ENCODE peak calls at places on chromosomes 13 and 19, in nine cellular contexts. B is right lobe of liver, G is K562, V is endothelial cell of umbilical vein, Z is A549, K is tibial nerve, T is gastrocnemius medialis, E is heart left ventricle, N is ovary. L is an unnamed sample.

GRCh38 chr19:19303411-19303810 is 16.9 kb downstream of the SUGP1 start:
- DNase-seq in B (no peak), G (no peak), V (no peak), Z (no peak), K (no peak), T (no peak), E (no peak), N (no peak), L (no peak)

GRCh38 chr19:56119585-56119978 is 1.5 kb downstream of the ZNF787 start:
- DNase-seq in B (no peak), G (peak), V (peak), Z (peak), K (no peak), T (peak), E (no peak), N (no peak), L (no peak)

GRCh38 chr13:77330009-77330471 is 3.1 kb upstream of the MYCBP2 start:
- DNase-seq in B (no peak), G (no peak), V (peak), Z (no peak), K (no peak), T (no peak), E (no peak), N (no peak), L (no peak)

GRCh38 chr13:51728972-51729371 is 75.0 kb downstream of the DHRS12 start:
- DNase-seq in B (no peak), G (no peak), V (no peak), Z (no peak), K (no peak), T (no peak), E (no peak), N (no peak), L (no peak)

GRCh38 chr19:51566489-51567100 is 4.5 kb upstream of the ZNF175 start:
- DNase-seq in B (no peak), G (peak), V (no peak), Z (no peak), K (no peak), T (no peak), E (no peak), N (no peak), L (no peak)

GRCh38 chr13:51905787-51906186 is 44.0 kb downstream of the CCDC70 start:
- DNase-seq in B (no peak), G (no peak), V (no peak), Z (no peak), K (no peak), T (no peak), E (no peak), N (no peak), L (peak)

GRCh38 chr13:30038884-30039283 is 188.5 kb upstream of the UBL3 start:
- DNase-seq in B (no peak), G (no peak), V (no peak), Z (no peak), K (no peak), T (no peak), E (no peak), N (no peak), L (no peak)

GRCh38 chr13:99408703-99409000 is 92.6 kb upstream of the TM9SF2 start:
- DNase-seq in B (peak), G (no peak), V (no peak), Z (no peak), K (no peak), T (no peak), E (no peak), N (no peak), L (no peak)

GRCh38 chr13:42553098-42554046 is 20.6 kb upstream of the TNFSF11 start:
- DNase-seq in B (no peak), G (no peak), V (peak), Z (peak), K (no peak), T (no peak), E (no peak), N (no peak), L (no peak)

DNA sequence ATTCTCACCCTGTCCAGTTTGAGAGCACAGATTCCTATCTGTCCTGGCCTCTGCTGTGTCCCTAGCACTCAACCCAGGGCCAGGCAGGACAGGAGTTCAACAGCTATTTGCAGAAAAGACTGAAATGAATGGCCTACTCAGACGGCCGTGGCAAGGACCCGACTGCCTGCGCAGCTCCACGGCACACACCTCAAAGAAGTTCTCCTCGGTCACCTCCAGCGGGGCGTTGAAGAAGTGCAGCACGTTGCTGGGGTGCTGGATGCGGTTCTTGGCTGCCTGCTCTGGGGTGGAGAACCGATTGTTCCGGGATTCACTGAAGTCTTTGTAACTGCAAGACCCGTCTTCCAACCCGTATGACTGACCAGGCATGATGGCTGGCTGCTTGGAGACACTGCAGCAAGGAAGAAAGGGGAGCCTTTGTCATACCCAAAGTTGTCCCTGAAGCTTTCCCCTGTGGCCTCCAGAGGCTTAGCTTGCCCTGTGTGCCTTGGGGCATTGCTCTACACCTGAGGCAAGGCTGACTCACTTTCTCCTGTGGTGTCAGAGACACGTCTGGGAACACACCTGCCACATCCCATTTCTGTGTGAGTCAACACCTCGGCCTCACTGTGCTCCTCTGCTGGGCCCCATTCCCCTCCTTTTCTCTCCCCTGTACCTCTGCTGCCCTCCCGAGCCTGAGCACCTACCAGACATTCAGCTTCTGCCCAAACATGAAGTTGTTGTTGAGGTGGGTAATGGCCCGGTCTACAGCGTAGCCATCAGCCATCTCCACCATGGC is 6.8 kb upstream of the ECH1 start:
- DNase-seq in B (peak), G (no peak), V (no peak), Z (peak), K (no peak), T (peak), E (no peak), N (no peak), L (no peak)
- TF ChIP-seq CTCF in B (no peak), G (no peak), V (no peak), Z (no peak), K (no peak), T (no peak), E (no peak), N (no peak), L (no peak)

GRCh38 chr19:54136864-54137113 is 773 bp upstream of the CNOT3 start:
- DNase-seq in B (no peak), G (no peak), V (no peak), Z (no peak), K (no peak), T (no peak), E (no peak), N (no peak), L (no peak)
- H3K4me3 ChIP-seq in B (peak), G (peak), V (peak), Z (peak), K (peak), T (peak), E (peak), N (peak), L (no peak)

GRCh38 chr13:61111529-61111928 is 304.1 kb downstream of the PCDH20 start:
- DNase-seq in B (no peak), G (no peak), V (no peak), Z (no peak), K (no peak), T (no peak), E (no peak), N (no peak), L (no peak)
- TF ChIP-seq POLR2A in B (no peak), G (no peak), V (no peak), Z (no peak), K (no peak), T (no peak), E (no peak), N (no peak), L (no peak)

DNA sequence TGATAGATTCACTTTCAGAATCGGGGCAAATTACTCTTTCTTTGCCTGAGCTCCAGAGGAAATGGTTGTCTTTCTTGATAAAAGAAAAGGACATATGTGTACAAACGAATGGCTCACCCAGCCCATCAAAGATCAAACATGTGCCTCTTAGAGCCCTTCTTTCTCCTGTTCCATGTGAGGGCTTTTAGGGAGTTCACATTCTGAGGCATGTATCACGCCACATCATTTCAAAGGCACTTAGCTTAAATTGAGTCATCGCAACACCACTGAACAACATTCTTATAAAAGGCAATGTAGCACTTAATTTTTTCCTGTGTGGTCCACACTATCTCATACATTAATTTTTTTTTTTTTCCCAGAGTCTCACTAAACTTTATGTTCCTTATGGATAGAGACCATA is 521.0 kb downstream of the SUCLA2 start:
- DNase-seq in B (no peak), G (no peak), V (no peak), Z (no peak), K (no peak), T (no peak), E (no peak), N (no peak), L (no peak)
- TF ChIP-seq CTCF in B (no peak), G (no peak), V (no peak), Z (no peak), K (no peak), T (no peak), E (no peak), N (no peak), L (no peak)

GRCh38 chr19:12834418-12834943 is at the start of gene RTBDN:
- DNase-seq in B (no peak), G (peak), V (no peak), Z (no peak), K (no peak), T (no peak), E (no peak), N (no peak), L (no peak)
- H3K4me3 ChIP-seq in B (peak), G (peak), V (peak), Z (peak), K (peak), T (peak), E (peak), N (peak), L (no peak)

GRCh38 chr19:1512671-1513491 is at the start of gene ADAMTSL5:
- DNase-seq in B (no peak), G (peak), V (no peak), Z (peak), K (no peak), T (peak), E (peak), N (no peak), L (no peak)
- TF ChIP-seq POLR2A in B (peak), G (peak), V (no peak), Z (peak), K (no peak), T (peak), E (peak), N (no peak), L (no peak)

DNA sequence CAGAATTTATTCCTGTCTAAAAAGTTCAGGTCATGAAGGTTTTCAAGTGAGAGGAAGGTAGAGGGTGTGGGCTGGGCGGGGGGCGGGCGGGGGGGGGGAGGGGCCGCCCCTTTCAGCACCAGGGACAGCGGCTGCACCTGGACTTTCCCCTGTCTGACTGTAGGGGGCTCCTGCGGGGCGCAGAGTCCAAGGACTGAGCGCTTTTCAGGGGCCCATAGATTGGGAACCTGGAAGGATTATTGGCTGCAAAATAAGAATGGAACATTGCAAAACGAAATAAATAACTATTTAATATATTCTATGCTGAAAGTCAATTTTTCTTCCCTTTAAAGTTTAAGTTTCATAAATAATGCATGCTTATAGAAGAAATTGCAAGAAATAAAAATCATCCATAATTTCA is 8.9 kb upstream of the CYP4F3 start:
- DNase-seq in B (no peak), G (peak), V (no peak), Z (no peak), K (no peak), T (no peak), E (no peak), N (no peak), L (no peak)
- TF ChIP-seq CTCF in B (peak), G (peak), V (peak), Z (peak), K (no peak), T (no peak), E (peak), N (no peak), L (no peak)

GRCh38 chr19:4967738-4968461 is 1.0 kb upstream of the KDM4B start:
- DNase-seq in B (no peak), G (peak), V (no peak), Z (no peak), K (no peak), T (no peak), E (no peak), N (no peak), L (no peak)
- H3K4me3 ChIP-seq in B (no peak), G (peak), V (no peak), Z (peak), K (peak), T (peak), E (peak), N (peak), L (no peak)

L was measured in lower leg skin.